ENCODE peak calls at places on chromosomes 12 and 14, in six cellular contexts. I is lung, Z is psoas muscle, M is WERI-Rb-1, Y is GM23338, X is astrocyte of the spinal cord. B is an unnamed sample.

GRCh38 chr12:82740129-82741000 is 53.7 kb downstream of the TMTC2 start:
- DNase-seq in I (no peak), Z (no peak), M (no peak), Y (peak; percentile 23), X (peak; percentile 91), B (peak; percentile 19)

GRCh38 chr12:121933522-121934317 is 15.3 kb downstream of the CFAP251 start:
- DNase-seq in I (peak; percentile 63), Z (no peak), M (peak; percentile 26), Y (peak; percentile 83), X (peak; percentile 39), B (peak; percentile 76)

GRCh38 chr14:63435838-63436237 is 107.3 kb downstream of the PPP2R5E start:
- DNase-seq in I (peak; percentile 63), Z (peak; percentile 78), M (peak; percentile 66), Y (no peak), X (peak; percentile 52), B (no peak)

GRCh38 chr12:541676-542289 is 82.0 kb downstream of the B4GALNT3 start:
- DNase-seq in I (no peak), Z (no peak), M (no peak), Y (no peak), X (no peak), B (peak; percentile 80)

GRCh38 chr14:91177073-91177796 is 63.4 kb downstream of the DGLUCY start:
- DNase-seq in I (peak; percentile 48), Z (peak; percentile 61), M (peak; percentile 52), Y (peak; percentile 77), X (peak; percentile 81), B (peak; percentile 77)

GRCh38 chr12:40843495-40843894 is 151.3 kb downstream of the CNTN1 start:
- DNase-seq in I (no peak), Z (no peak), M (no peak), Y (no peak), X (no peak), B (no peak)

GRCh38 chr14:101124860-101125259 is 221.3 kb upstream of the RTL1 start:
- DNase-seq in I (no peak), Z (no peak), M (no peak), Y (no peak), X (no peak), B (peak; percentile 3)

GRCh38 chr14:102508410-102508773 is 1.2 kb downstream of the ANKRD9 start:
- DNase-seq in I (no peak), Z (peak; percentile 61), M (no peak), Y (no peak), X (no peak), B (peak; percentile 62)

GRCh38 chr12:62210422-62210821 is 49.8 kb upstream of the USP15 start:
- DNase-seq in I (no peak), Z (peak; percentile 52), M (peak; percentile 59), Y (peak; percentile 67), X (peak; percentile 47), B (peak; percentile 15)

GRCh38 chr12:52519826-52520662 is at the start of gene KRT5:
- DNase-seq in I (peak; percentile 28), Z (no peak), M (no peak), Y (no peak), X (no peak), B (peak; percentile 15)

GRCh38 chr14:71193663-71194062 is 286.4 kb downstream of the PCNX1 start:
- DNase-seq in I (no peak), Z (no peak), M (no peak), Y (peak; percentile 44), X (no peak), B (no peak)

GRCh38 chr12:34218193-34219045 is 196.1 kb downstream of the ALG10 start:
- DNase-seq in I (peak; percentile 57), Z (no peak), M (peak; percentile 51), Y (peak; percentile 87), X (peak; percentile 13), B (peak; percentile 63)

GRCh38 chr12:121872546-121873223 is 14.0 kb upstream of the HPD start:
- DNase-seq in I (peak; percentile 49), Z (no peak), M (peak; percentile 53), Y (no peak), X (peak; percentile 90), B (no peak)

GRCh38 chr14:105330491-105330895 is 15.9 kb downstream of the PACS2 start:
- DNase-seq in I (no peak), Z (no peak), M (no peak), Y (no peak), X (peak; percentile 40), B (no peak)

GRCh38 chr12:131210506-131211278 is 257.0 kb downstream of the ADGRD1 start:
- DNase-seq in I (no peak), Z (no peak), M (no peak), Y (no peak), X (no peak), B (no peak)

GRCh38 chr12:21815306-21816062 is 41.0 kb upstream of the KCNJ8 start:
- DNase-seq in I (no peak), Z (no peak), M (no peak), Y (no peak), X (peak; percentile 37), B (no peak)

GRCh38 chr12:127984386-127985055 is 282.4 kb upstream of the TMEM132C start:
- DNase-seq in I (no peak), Z (no peak), M (no peak), Y (no peak), X (peak; percentile 55), B (no peak)

GRCh38 chr12:26884765-26885576 is 52.0 kb upstream of the ITPR2 start:
- DNase-seq in I (peak; percentile 88), Z (peak; percentile 79), M (peak; percentile 84), Y (peak; percentile 93), X (peak; percentile 74), B (peak; percentile 81)

GRCh38 chr12:92403210-92404175 is 257.8 kb upstream of the BTG1 start:
- DNase-seq in I (no peak), Z (no peak), M (peak; percentile 9), Y (no peak), X (no peak), B (no peak)

GRCh38 chr12:24560867-24561266 is 388.0 kb downstream of the BCAT1 start:
- DNase-seq in I (no peak), Z (no peak), M (no peak), Y (peak; percentile 17), X (peak; percentile 16), B (no peak)

GRCh38 chr12:123713398-123714301 is 1.5 kb downstream of the ATP6V0A2 start:
- DNase-seq in I (no peak), Z (no peak), M (peak; percentile 9), Y (no peak), X (no peak), B (no peak)

GRCh38 chr12:64658892-64659481 is 48.7 kb downstream of the RASSF3 start:
- DNase-seq in I (no peak), Z (no peak), M (no peak), Y (no peak), X (no peak), B (no peak)
- H3K4me3 ChIP-seq in I (no peak overlapping the region), Z (no peak overlapping the region), M (no peak overlapping the region), Y (no peak overlapping the region), X (no peak overlapping the region), B (no peak overlapping the region)

DNA sequence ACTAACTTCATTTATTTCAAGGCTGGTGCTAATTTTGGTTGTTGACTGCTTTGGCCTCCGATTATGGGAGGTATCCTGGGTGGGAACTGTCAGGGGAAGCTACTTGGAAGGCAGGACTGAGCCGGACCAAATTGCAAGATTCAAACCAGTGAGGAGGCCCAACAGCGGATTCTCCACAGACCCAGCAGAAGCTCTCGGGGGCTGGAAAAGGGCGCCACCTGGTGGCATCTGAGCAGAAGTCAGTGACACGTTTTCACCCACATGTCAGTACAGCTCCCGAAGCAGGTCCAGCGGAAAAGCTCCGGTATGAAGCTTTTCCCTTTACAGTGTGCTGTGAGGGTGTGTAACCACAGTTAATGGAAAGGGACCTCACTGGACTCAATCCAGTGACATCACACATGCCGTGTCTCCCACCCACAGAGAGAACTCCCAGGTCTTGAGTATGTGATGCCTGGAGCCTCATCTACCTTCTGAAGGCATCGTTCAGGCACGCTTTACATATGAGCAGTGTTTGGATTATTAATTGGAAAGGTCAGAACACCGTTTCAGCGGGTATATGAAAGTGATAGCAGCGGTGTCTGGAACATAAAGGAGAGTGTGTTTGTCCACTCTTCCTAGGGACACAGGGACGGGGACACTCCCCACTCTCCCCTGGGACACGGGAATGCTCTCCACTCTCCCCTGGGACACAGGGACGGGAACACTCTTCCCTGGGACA is 3.6 kb upstream of the P2RX2 start:
- DNase-seq in I (peak; percentile 80), Z (peak; percentile 87), M (peak; percentile 88), Y (peak; percentile 92), X (peak; percentile 82), B (peak; percentile 91)
- H3K4me3 ChIP-seq in I (no peak overlapping the region), Z (no peak overlapping the region), M (no peak overlapping the region), Y (no peak overlapping the region), X (no peak overlapping the region), B (no peak overlapping the region)

GRCh38 chr12:57130941-57131340 is 2.7 kb downstream of the LRP1 start:
- DNase-seq in I (no peak), Z (no peak), M (no peak), Y (no peak), X (no peak), B (peak; percentile 25)
- H3K4me3 ChIP-seq in I (no peak overlapping the region), Z (peak overlapping the region; percentile 72), M (no peak overlapping the region), Y (peak overlapping the region; percentile 98), X (peak overlapping the region; percentile 88), B (no peak overlapping the region)

DNA sequence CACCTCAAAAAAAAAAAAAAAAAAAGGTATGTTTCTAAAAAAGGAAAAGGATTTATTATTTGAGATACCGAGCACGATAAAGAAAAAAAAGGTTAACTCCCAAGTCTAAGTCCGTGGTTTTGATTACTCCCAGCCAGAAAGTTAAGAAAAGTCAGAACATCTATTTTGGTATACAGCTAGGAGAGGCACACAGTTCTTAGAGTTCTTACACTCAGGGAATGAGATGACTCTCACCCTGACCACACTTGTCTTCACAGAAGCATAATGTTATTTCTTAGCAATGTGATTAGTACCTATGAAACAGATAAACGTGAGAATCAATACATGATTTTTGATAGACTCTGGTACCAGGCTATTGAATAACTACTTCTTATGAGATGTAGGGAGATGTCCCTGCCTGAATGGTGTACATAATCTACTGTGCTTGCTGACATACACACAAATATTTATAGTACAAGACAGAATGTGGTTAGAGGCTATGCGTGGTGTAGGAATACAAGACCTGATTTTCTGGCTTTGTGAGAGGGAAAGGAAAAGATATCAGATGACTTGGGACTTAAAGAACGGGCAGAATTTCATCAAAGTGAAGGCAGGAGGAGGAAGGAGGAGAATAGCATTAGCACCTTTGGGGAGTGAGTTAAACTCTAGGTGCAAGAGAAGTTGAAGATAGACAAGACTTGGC is 31.6 kb downstream of the LIMA1 start:
- DNase-seq in I (no peak), Z (no peak), M (no peak), Y (no peak), X (no peak), B (no peak)
- H3K4me3 ChIP-seq in I (no peak overlapping the region), Z (no peak overlapping the region), M (no peak overlapping the region), Y (no peak overlapping the region), X (no peak overlapping the region), B (no peak overlapping the region)

DNA sequence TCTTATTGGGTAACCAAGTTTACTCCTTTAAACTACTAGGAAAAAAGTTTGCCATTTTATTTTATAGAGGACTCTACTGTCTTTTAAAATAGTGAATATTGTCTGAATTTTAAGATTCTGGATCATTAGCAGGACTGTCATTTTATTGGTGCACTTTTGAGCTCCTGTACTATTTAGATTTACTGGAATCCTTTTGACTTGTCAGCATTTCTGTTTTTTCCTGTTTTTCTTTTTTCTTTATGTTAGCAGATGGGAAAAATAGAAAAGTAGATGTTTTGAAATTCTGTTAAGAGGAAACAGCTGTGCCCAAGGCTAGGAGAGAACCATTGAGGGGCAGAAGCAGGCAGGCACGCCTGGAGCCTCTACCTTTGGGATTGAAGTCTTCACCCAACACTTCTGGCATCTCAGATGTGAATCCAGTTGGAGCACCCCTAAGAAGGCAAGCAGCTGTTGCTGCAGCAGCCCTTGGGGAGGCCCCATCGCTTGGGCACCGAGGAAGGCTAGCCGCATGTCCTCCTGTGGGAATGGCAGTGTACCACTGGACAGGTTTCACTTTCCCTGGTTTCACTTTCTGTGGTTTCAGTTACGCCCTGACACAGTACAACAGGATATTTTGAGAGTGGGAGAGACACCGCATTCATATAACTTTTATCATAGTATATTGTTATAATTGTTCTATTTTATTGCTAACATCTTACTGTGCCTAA is 11.5 kb downstream of the RIMKLB start:
- DNase-seq in I (no peak), Z (no peak), M (no peak), Y (no peak), X (no peak), B (no peak)
- H3K4me3 ChIP-seq in I (peak overlapping the region; percentile 26), Z (peak overlapping the region; percentile 44), M (no peak overlapping the region), Y (no peak overlapping the region), X (peak overlapping the region; percentile 6), B (no peak overlapping the region)